ENCODE peak calls at places on chromosomes 2 and 18, in ten cellular contexts. One of them, this sample, is unnamed.

GRCh38 chr2:30871440-30871839 is 64.2 kb upstream of the CAPN13 start:
- DNase-seq in cardiac fibroblast: no peak
- DNase-seq in GM20000: no peak
- DNase-seq in HS-5: no peak
- DNase-seq in stimulated activated CD4-positive, alpha-beta T cell treated with anti-CD3 and anti-CD28 coated beads, Interleukin-4, amount 100 ng/mL, for 48 hours: no peak
- DNase-seq in activated CD4-positive, alpha-beta T cell treated with anti-CD3 and anti-CD28 coated beads, Interleukin-2, amount 50 U/mL, for 4 hours: no peak
- DNase-seq in skeletal muscle cell: no peak
- DNase-seq in activated CD8-positive, alpha-beta memory T cell treated with anti-CD3 and anti-CD28 coated beads for 24 hours: no peak
- DNase-seq in T-cell: no peak
- DNase-seq in GM10248: no peak
- DNase-seq in this sample: no peak

GRCh38 chr2:30694286-30695055 is 112.8 kb downstream of the CAPN13 start:
- DNase-seq in activated CD4-positive, alpha-beta T cell treated with anti-CD3 and anti-CD28 coated beads, Interleukin-2, amount 50 U/mL, for 4 hours: no peak
- DNase-seq in GM20000: no peak
- DNase-seq in GM10248: no peak
- DNase-seq in stimulated activated CD4-positive, alpha-beta T cell treated with anti-CD3 and anti-CD28 coated beads, Interleukin-4, amount 100 ng/mL, for 48 hours: no peak
- DNase-seq in HS-5: no peak
- DNase-seq in T-cell: no peak
- DNase-seq in cardiac fibroblast: no peak
- DNase-seq in activated CD8-positive, alpha-beta memory T cell treated with anti-CD3 and anti-CD28 coated beads for 24 hours: no peak
- DNase-seq in skeletal muscle cell: no peak
- DNase-seq in this sample: no peak

GRCh38 chr18:79576686-79577351 is 102.8 kb upstream of the CTDP1 start:
- DNase-seq in activated CD8-positive, alpha-beta memory T cell treated with anti-CD3 and anti-CD28 coated beads for 24 hours: no peak
- DNase-seq in GM10248: no peak
- DNase-seq in activated CD4-positive, alpha-beta T cell treated with anti-CD3 and anti-CD28 coated beads, Interleukin-2, amount 50 U/mL, for 4 hours: no peak
- DNase-seq in HS-5: no peak
- DNase-seq in cardiac fibroblast: peak; percentile 84
- DNase-seq in GM20000: no peak
- DNase-seq in T-cell: no peak
- DNase-seq in stimulated activated CD4-positive, alpha-beta T cell treated with anti-CD3 and anti-CD28 coated beads, Interleukin-4, amount 100 ng/mL, for 48 hours: no peak
- DNase-seq in skeletal muscle cell: no peak
- DNase-seq in this sample: no peak

GRCh38 chr2:219689676-219690628 is 62.5 kb downstream of the SLC4A3 start:
- DNase-seq in cardiac fibroblast: peak; percentile 85
- DNase-seq in GM10248: peak; percentile 70
- DNase-seq in activated CD8-positive, alpha-beta memory T cell treated with anti-CD3 and anti-CD28 coated beads for 24 hours: no peak
- DNase-seq in HS-5: peak; percentile 60
- DNase-seq in T-cell: no peak
- DNase-seq in activated CD4-positive, alpha-beta T cell treated with anti-CD3 and anti-CD28 coated beads, Interleukin-2, amount 50 U/mL, for 4 hours: peak; percentile 19
- DNase-seq in stimulated activated CD4-positive, alpha-beta T cell treated with anti-CD3 and anti-CD28 coated beads, Interleukin-4, amount 100 ng/mL, for 48 hours: peak; percentile 22
- DNase-seq in GM20000: peak; percentile 59
- DNase-seq in skeletal muscle cell: no peak
- DNase-seq in this sample: peak; percentile 52

GRCh38 chr2:44212301-44212700 is 43.6 kb downstream of the PPM1B start:
- DNase-seq in GM20000: no peak
- DNase-seq in activated CD8-positive, alpha-beta memory T cell treated with anti-CD3 and anti-CD28 coated beads for 24 hours: no peak
- DNase-seq in GM10248: no peak
- DNase-seq in activated CD4-positive, alpha-beta T cell treated with anti-CD3 and anti-CD28 coated beads, Interleukin-2, amount 50 U/mL, for 4 hours: no peak
- DNase-seq in cardiac fibroblast: no peak
- DNase-seq in skeletal muscle cell: no peak
- DNase-seq in HS-5: no peak
- DNase-seq in stimulated activated CD4-positive, alpha-beta T cell treated with anti-CD3 and anti-CD28 coated beads, Interleukin-4, amount 100 ng/mL, for 48 hours: no peak
- DNase-seq in T-cell: no peak
- DNase-seq in this sample: no peak

GRCh38 chr2:22360735-22361374 is 1024.1 kb upstream of the KLHL29 start:
- DNase-seq in activated CD4-positive, alpha-beta T cell treated with anti-CD3 and anti-CD28 coated beads, Interleukin-2, amount 50 U/mL, for 4 hours: no peak
- DNase-seq in HS-5: no peak
- DNase-seq in T-cell: no peak
- DNase-seq in cardiac fibroblast: no peak
- DNase-seq in skeletal muscle cell: no peak
- DNase-seq in GM10248: no peak
- DNase-seq in GM20000: no peak
- DNase-seq in activated CD8-positive, alpha-beta memory T cell treated with anti-CD3 and anti-CD28 coated beads for 24 hours: no peak
- DNase-seq in stimulated activated CD4-positive, alpha-beta T cell treated with anti-CD3 and anti-CD28 coated beads, Interleukin-4, amount 100 ng/mL, for 48 hours: no peak
- DNase-seq in this sample: no peak

GRCh38 chr2:88190808-88191721 is 20.9 kb downstream of the THNSL2 start:
- DNase-seq in cardiac fibroblast: peak; percentile 39
- DNase-seq in T-cell: no peak
- DNase-seq in stimulated activated CD4-positive, alpha-beta T cell treated with anti-CD3 and anti-CD28 coated beads, Interleukin-4, amount 100 ng/mL, for 48 hours: no peak
- DNase-seq in skeletal muscle cell: no peak
- DNase-seq in activated CD4-positive, alpha-beta T cell treated with anti-CD3 and anti-CD28 coated beads, Interleukin-2, amount 50 U/mL, for 4 hours: no peak
- DNase-seq in activated CD8-positive, alpha-beta memory T cell treated with anti-CD3 and anti-CD28 coated beads for 24 hours: no peak
- DNase-seq in GM10248: peak; percentile 70
- DNase-seq in HS-5: no peak
- DNase-seq in GM20000: peak; percentile 71
- DNase-seq in this sample: no peak

GRCh38 chr2:122174061-122174460 is 418.6 kb downstream of the TSN start:
- DNase-seq in GM10248: no peak
- DNase-seq in stimulated activated CD4-positive, alpha-beta T cell treated with anti-CD3 and anti-CD28 coated beads, Interleukin-4, amount 100 ng/mL, for 48 hours: no peak
- DNase-seq in HS-5: no peak
- DNase-seq in GM20000: no peak
- DNase-seq in T-cell: no peak
- DNase-seq in cardiac fibroblast: no peak
- DNase-seq in activated CD8-positive, alpha-beta memory T cell treated with anti-CD3 and anti-CD28 coated beads for 24 hours: no peak
- DNase-seq in activated CD4-positive, alpha-beta T cell treated with anti-CD3 and anti-CD28 coated beads, Interleukin-2, amount 50 U/mL, for 4 hours: no peak
- DNase-seq in skeletal muscle cell: no peak
- DNase-seq in this sample: no peak

GRCh38 chr2:128442891-128443302 is 124.2 kb upstream of the HS6ST1 start:
- DNase-seq in cardiac fibroblast: peak; percentile 26
- DNase-seq in T-cell: no peak
- DNase-seq in stimulated activated CD4-positive, alpha-beta T cell treated with anti-CD3 and anti-CD28 coated beads, Interleukin-4, amount 100 ng/mL, for 48 hours: no peak
- DNase-seq in GM20000: no peak
- DNase-seq in skeletal muscle cell: no peak
- DNase-seq in activated CD8-positive, alpha-beta memory T cell treated with anti-CD3 and anti-CD28 coated beads for 24 hours: peak; percentile 46
- DNase-seq in activated CD4-positive, alpha-beta T cell treated with anti-CD3 and anti-CD28 coated beads, Interleukin-2, amount 50 U/mL, for 4 hours: no peak
- DNase-seq in HS-5: no peak
- DNase-seq in GM10248: no peak
- DNase-seq in this sample: no peak

GRCh38 chr2:27931361-27931937 is 40.9 kb downstream of the BABAM2 start:
- DNase-seq in HS-5: no peak
- DNase-seq in activated CD4-positive, alpha-beta T cell treated with anti-CD3 and anti-CD28 coated beads, Interleukin-2, amount 50 U/mL, for 4 hours: no peak
- DNase-seq in cardiac fibroblast: no peak
- DNase-seq in stimulated activated CD4-positive, alpha-beta T cell treated with anti-CD3 and anti-CD28 coated beads, Interleukin-4, amount 100 ng/mL, for 48 hours: no peak
- DNase-seq in T-cell: no peak
- DNase-seq in activated CD8-positive, alpha-beta memory T cell treated with anti-CD3 and anti-CD28 coated beads for 24 hours: no peak
- DNase-seq in GM20000: no peak
- DNase-seq in GM10248: no peak
- DNase-seq in skeletal muscle cell: no peak
- DNase-seq in this sample: no peak

This sample was measured in NCI-H226.